ENCODE peak calls at places on chromosomes 7 and 10, in eight cellular contexts. Q is Panc1, B is HCT116, Z is K562, I is upper lobe of left lung, G is HepG2, L is GM12878, V is GM23338. M is an unnamed sample.

GRCh38 chr10:6213908-6214307 is 11.2 kb downstream of the PFKFB3 start:
- ATAC-seq in Q (no peak), B (no peak), Z (no peak), I (no peak), G (no peak), L (no peak), V (no peak), M (no peak)

GRCh38 chr7:121211253-121211652 is 117.5 kb upstream of the WNT16 start:
- ATAC-seq in Q (no peak), B (no peak), Z (peak), I (no peak), G (no peak), L (no peak), V (no peak), M (no peak)

GRCh38 chr7:153190452-153190851 is 430.9 kb downstream of the ACTR3B start:
- ATAC-seq in Q (no peak), B (peak), Z (peak), I (no peak), G (no peak), L (peak), V (peak), M (no peak)

GRCh38 chr10:95478935-95479334 is 82.2 kb downstream of the SORBS1 start:
- ATAC-seq in Q (no peak), B (no peak), Z (no peak), I (no peak), G (no peak), L (no peak), V (no peak), M (peak)

GRCh38 chr10:61620511-61620910 is 42.2 kb upstream of the CABCOCO1 start:
- ATAC-seq in Q (no peak), B (no peak), Z (no peak), I (no peak), G (no peak), L (no peak), V (no peak), M (no peak)

GRCh38 chr7:94446308-94446707 is 51.6 kb downstream of the COL1A2 start:
- ATAC-seq in Q (no peak), B (no peak), Z (no peak), I (no peak), G (no peak), L (no peak), V (no peak), M (no peak)

GRCh38 chr7:47827321-47827720 is 120.9 kb downstream of the PKD1L1 start:
- ATAC-seq in Q (no peak), B (no peak), Z (no peak), I (no peak), G (no peak), L (no peak), V (no peak), M (no peak)

GRCh38 chr7:148865283-148865682 is 18.8 kb downstream of the EZH2 start:
- ATAC-seq in Q (no peak), B (no peak), Z (peak), I (no peak), G (no peak), L (peak), V (no peak), M (no peak)

GRCh38 chr7:99219185-99219767 is 11.4 kb upstream of the KPNA7 start:
- ATAC-seq in Q (no peak), B (no peak), Z (no peak), I (no peak), G (peak), L (no peak), V (no peak), M (no peak)

GRCh38 chr10:88827718-88828117 is 23.9 kb downstream of the ANKRD22 start:
- ATAC-seq in Q (no peak), B (no peak), Z (no peak), I (no peak), G (no peak), L (no peak), V (no peak), M (no peak)

GRCh38 chr7:139783647-139784385 is 6.0 kb upstream of the HIPK2 start:
- ATAC-seq in Q (no peak), B (peak), Z (peak), I (no peak), G (peak), L (peak), V (peak), M (no peak)

GRCh38 chr10:94279835-94280709 is 82.7 kb downstream of the NOC3L start:
- ATAC-seq in Q (peak), B (peak), Z (peak), I (peak), G (peak), L (peak), V (peak), M (peak)

GRCh38 chr10:53403688-53404087 is 631.1 kb upstream of the MBL2 start:
- ATAC-seq in Q (no peak), B (no peak), Z (no peak), I (peak), G (no peak), L (no peak), V (no peak), M (peak)

GRCh38 chr7:110800984-110801383 is 289.9 kb upstream of the LRRN3 start:
- ATAC-seq in Q (no peak), B (no peak), Z (no peak), I (no peak), G (no peak), L (peak), V (no peak), M (no peak)

GRCh38 chr10:75475470-75476182 is 44.2 kb downstream of the LRMDA start:
- ATAC-seq in Q (no peak), B (no peak), Z (no peak), I (no peak), G (no peak), L (peak), V (peak), M (peak)

GRCh38 chr10:12405342-12406320 is 56.3 kb downstream of the CAMK1D start:
- ATAC-seq in Q (no peak), B (no peak), Z (no peak), I (peak), G (no peak), L (no peak), V (no peak), M (no peak)

GRCh38 chr10:31359979-31360378 is 41.0 kb downstream of the ZEB1 start:
- ATAC-seq in Q (no peak), B (no peak), Z (no peak), I (peak), G (peak), L (no peak), V (no peak), M (no peak)

GRCh38 chr10:95795602-95796001 is 39.6 kb downstream of the ENTPD1 start:
- ATAC-seq in Q (no peak), B (no peak), Z (no peak), I (no peak), G (no peak), L (no peak), V (no peak), M (no peak)

GRCh38 chr7:99030145-99030856 is 113.6 kb downstream of the SMURF1 start:
- ATAC-seq in Q (peak), B (no peak), Z (no peak), I (no peak), G (no peak), L (no peak), V (no peak), M (no peak)

GRCh38 chr7:151599401-151600227 is 79.9 kb upstream of the RHEB start:
- ATAC-seq in Q (peak), B (peak), Z (peak), I (peak), G (no peak), L (no peak), V (no peak), M (peak)

GRCh38 chr7:98409843-98410242 is 9.0 kb upstream of the BAIAP2L1 start:
- ATAC-seq in Q (no peak), B (no peak), Z (no peak), I (no peak), G (no peak), L (no peak), V (no peak), M (no peak)

GRCh38 chr10:86393401-86393800 is 26.8 kb upstream of the GRID1 start:
- ATAC-seq in Q (no peak), B (peak), Z (peak), I (no peak), G (no peak), L (no peak), V (no peak), M (no peak)

GRCh38 chr10:2262878-2263277 is 525.6 kb upstream of the ADARB2 start:
- ATAC-seq in Q (no peak), B (no peak), Z (no peak), I (no peak), G (no peak), L (no peak), V (no peak), M (no peak)

GRCh38 chr7:37211097-37211496 is 237.6 kb downstream of the ELMO1 start:
- ATAC-seq in Q (no peak), B (no peak), Z (no peak), I (peak), G (no peak), L (no peak), V (no peak), M (peak)

DNA sequence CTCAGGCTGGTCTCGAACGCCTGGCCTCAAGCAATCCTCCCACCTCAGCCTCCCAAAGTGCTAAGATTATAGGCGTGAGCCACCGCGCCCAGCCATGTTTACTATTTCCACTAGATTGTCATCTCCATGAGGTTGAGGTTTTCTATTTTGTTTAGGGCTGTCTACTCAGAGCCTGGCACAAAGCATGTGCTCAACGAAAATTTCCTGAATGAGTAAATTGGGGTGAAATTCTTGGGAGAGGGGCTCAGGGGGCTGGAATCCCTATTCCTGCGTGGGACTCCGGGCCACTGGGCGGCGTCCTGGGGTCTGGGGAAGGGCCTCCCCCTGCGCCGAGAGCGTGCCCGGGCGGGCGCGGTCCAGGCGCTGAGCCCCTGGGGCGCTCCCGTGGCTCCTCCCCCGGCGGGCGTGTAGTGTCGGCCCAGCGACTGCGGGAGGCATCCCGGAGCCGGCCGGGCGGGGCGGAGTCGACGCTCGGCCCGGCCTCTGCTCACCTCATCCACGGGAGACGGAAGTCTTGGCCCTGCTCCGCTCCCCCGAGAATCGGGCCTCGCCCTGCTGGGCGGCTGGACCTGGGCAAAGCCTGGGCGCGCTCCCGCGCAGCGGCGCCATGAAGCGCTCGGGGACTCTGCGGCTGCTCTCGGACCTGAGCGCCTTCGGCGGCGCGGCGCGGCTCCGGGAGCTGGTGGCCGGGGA is at the start of gene HPS6:
- ATAC-seq in Q (peak), B (peak), Z (peak), I (peak), G (peak), L (peak), V (peak), M (peak)
- TF ChIP-seq POLR2AphosphoS5 in Q (peak), B (peak), Z (peak), I (peak), G (peak), L (peak), V (peak), M (peak)

GRCh38 chr7:158861004-158861787 is 4.8 kb downstream of the DYNC2I1 start:
- ATAC-seq in Q (no peak), B (no peak), Z (peak), I (no peak), G (no peak), L (no peak), V (no peak), M (no peak)

GRCh38 chr7:158856883-158857668 is 718 bp downstream of the DYNC2I1 start:
- ATAC-seq in Q (peak), B (peak), Z (peak), I (no peak), G (peak), L (peak), V (peak), M (no peak)

GRCh38 chr7:158861936-158862704 is 5.8 kb downstream of the DYNC2I1 start:
- ATAC-seq in Q (no peak), B (no peak), Z (no peak), I (no peak), G (no peak), L (no peak), V (no peak), M (no peak)

GRCh38 chr7:158860394-158860793 is 4.0 kb downstream of the DYNC2I1 start:
- ATAC-seq in Q (no peak), B (no peak), Z (no peak), I (no peak), G (no peak), L (no peak), V (no peak), M (no peak)

DNA sequence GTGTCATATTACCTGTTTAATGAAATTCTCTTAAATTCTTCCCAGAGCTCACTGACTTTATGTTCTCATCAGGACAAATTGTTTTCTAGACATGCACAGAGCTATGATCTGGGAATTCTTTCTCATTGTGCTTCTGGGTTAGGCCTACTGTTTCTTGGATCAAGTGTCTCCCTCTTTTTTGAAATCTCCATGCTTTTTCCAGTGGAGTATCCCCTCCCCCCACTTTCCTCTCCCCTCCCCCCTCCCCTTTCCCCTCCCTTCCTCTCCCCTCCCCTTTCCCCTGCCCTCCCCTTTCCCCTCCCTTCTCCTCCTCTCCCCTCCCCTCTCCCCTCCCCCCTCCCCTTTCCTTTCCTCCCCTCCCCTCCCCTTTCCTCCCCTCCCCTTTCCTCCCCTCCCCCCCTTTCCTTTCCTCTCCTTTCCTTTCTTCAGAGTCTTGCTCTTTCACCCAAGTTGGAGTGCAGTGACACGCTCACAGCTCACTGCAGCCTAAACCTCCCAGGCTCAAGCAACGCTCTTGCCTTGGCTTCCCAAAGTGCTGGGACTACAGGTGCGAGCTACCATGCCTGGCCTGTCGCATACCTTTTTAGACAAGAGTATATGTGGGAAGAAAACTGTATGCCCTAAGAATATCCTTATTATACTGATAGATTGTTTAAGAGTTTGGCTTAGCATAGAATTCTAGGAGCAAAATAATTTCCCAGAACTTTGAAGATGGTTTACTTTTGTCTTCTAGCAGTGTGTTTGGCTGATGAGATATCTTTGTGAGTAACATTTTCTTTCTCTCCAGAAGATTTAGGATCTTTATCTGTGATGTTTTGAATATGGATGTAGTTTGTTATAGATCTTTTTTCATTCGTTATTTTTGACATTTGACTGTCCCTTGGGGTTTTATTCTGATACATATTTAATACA is 2.5 kb downstream of the DYNC2I1 start:
- ATAC-seq in Q (no peak), B (no peak), Z (no peak), I (no peak), G (no peak), L (no peak), V (peak), M (no peak)
- H3K27ac ChIP-seq in Q (peak), B (peak), Z (peak), I (peak), G (peak), L (no peak), V (peak), M (peak)

DNA sequence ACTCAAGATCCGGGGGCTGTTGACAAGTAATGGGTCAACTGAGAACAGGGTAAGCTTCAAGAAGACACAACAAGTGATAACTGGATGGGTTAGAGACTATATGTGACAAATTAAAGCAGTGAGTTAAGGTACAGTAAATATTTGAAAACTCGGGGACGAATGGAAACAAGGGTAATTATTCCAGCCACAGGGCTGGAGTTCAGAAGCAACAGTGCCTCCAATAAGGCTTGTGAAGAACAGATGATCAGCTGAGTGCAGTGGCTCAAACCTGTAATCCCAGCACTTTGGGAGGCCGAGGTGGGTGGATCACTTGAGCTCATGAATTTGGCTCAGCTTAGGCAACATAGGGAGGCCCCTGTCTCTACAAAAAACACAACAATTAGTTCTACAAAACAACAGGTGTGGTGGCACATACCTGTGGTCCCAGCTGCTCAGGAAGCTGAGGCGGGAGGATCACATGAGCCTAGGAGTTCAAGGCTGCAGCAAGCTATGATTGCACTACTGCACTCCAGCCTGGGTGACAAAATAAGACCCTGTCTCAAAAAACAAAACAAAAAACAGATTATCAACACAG is 20.5 kb upstream of the DLD start:
- ATAC-seq in Q (no peak), B (no peak), Z (no peak), I (no peak), G (peak), L (no peak), V (no peak), M (no peak)
- TF ChIP-seq POLR2AphosphoS5 in Q (no peak), B (no peak), Z (no peak), I (no peak), G (no peak), L (no peak), V (no peak), M (no peak)

DNA sequence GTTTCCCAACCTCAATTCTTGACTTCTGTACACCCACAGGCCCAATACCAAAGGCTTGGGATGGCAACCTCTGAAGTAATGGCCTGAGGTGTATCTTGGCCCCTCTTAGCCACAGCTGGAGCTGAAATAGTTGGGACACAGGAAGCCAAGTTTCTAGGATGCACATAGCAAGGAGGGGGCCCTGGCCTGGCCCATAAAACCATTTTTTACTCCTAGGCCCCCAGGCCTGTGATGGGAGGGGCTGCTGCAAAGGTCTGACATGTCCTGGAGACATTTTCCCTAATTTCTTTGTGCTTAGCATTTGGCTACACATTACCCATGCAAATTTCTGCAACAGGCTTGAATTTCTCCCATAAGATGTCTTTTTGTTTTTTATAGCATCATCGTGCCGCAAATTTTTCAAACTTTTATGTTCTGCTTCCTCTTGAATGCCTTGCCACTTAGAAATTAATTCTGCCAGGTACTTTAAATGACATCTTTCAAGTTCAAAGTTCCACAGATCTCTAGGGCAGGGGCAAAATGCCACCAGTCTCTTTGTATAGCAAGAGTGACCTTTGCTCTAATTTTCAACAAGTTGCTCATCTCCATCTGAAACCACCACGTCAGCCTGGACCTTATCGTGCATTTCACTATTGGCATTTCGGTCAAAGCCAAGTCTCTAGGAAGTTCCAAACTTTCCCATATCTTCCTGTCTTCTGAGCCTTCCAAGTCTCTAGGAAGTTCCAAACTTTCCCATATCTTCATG is 490.8 kb downstream of the IPMK start:
- ATAC-seq in Q (no peak), B (no peak), Z (no peak), I (no peak), G (no peak), L (no peak), V (no peak), M (no peak)
- H3K27ac ChIP-seq in Q (no peak), B (no peak), Z (no peak), I (no peak), G (no peak), L (no peak), V (no peak), M (no peak)

DNA sequence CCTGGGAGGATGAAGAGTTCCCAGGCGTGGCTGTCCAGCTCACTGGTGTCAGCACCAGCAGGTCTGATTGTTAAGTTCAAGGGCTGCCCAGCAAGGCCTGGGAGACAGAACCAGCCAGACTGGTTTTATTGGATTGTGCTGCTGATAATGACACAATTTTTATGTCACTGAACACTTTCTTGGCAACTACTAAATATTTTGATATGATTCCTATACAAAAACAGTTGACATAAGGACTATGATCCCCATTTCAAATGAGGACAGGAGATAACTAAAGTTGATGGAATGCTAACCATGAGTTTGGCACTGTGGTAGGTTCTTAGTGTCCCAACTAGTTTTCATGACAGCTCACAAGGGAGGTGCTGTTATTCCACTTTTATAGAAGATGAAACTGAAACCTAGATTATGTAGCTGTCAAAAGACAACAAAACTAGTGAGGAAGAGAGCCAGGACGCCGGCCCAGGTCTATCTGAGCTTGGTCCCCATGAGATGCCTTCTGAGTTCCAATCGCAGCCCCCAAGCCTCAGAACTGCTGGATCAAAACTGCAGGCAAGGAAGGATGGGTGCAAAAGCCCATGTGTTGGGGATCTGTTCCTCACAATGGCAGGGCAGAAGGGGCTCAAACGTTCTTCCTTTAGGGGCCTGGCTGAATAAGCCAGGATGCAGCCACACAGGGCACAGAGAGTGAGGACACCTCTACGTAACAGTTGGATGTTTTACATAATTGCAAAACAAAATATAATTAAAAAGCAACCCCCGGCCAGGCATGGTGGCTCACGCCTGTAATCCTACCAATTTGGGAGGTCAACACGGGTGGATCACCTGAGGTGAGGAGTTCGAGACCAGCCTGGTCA is 52.8 kb downstream of the COBL start:
- ATAC-seq in Q (no peak), B (peak), Z (no peak), I (peak), G (no peak), L (no peak), V (no peak), M (no peak)
- TF ChIP-seq POLR2AphosphoS5 in Q (no peak), B (no peak), Z (no peak), I (no peak), G (no peak), L (no peak), V (no peak), M (no peak)

GRCh38 chr10:43244783-43245182 is 22.1 kb downstream of the RASGEF1A start:
- ATAC-seq in Q (no peak), B (no peak), Z (no peak), I (no peak), G (no peak), L (no peak), V (no peak), M (no peak)
- H3K27ac ChIP-seq in Q (no peak), B (no peak), Z (no peak), I (no peak), G (no peak), L (no peak), V (no peak), M (no peak)

M was measured in gastroesophageal sphincter.